ENCODE peak calls at places on chromosome 10, in nine cellular contexts. V is IMR-90, A is Peyer's patch, L is A549, Z is HCT116, U is vagina, W is testis, Y is suprapubic skin, N is upper lobe of left lung. J is an unnamed sample.

GRCh38 chr10:99387071-99387470 is 43.4 kb downstream of the GOT1 start:
- DNase-seq in V (no peak), A (no peak), L (no peak), Z (no peak), U (no peak), W (no peak), Y (no peak), N (no peak), J (no peak)

GRCh38 chr10:84264611-84265141 is 19.8 kb downstream of the RGR start:
- DNase-seq in V (peak; percentile 66), A (peak; percentile 86), L (peak; percentile 69), Z (peak; percentile 48), U (peak; percentile 93), W (peak; percentile 85), Y (no peak), N (no peak), J (peak; percentile 51)

GRCh38 chr10:52703898-52704297 is 68.7 kb downstream of the MBL2 start:
- DNase-seq in V (no peak), A (no peak), L (no peak), Z (no peak), U (no peak), W (no peak), Y (no peak), N (no peak), J (no peak)

GRCh38 chr10:70693619-70694286 is 21.4 kb downstream of the ADAMTS14 start:
- DNase-seq in V (peak; percentile 58), A (no peak), L (no peak), Z (no peak), U (no peak), W (peak; percentile 22), Y (no peak), N (no peak), J (no peak)

GRCh38 chr10:32954545-32955298 is 3.3 kb downstream of the ITGB1 start:
- DNase-seq in V (no peak), A (no peak), L (no peak), Z (no peak), U (no peak), W (no peak), Y (no peak), N (no peak), J (no peak)

GRCh38 chr10:14884082-14884481 is 5.4 kb downstream of the SUV39H2 start:
- DNase-seq in V (no peak), A (no peak), L (no peak), Z (no peak), U (no peak), W (no peak), Y (no peak), N (no peak), J (no peak)

GRCh38 chr10:100759331-100759730 is 13.9 kb downstream of the PAX2 start:
- DNase-seq in V (no peak), A (no peak), L (no peak), Z (no peak), U (no peak), W (no peak), Y (no peak), N (no peak), J (no peak)

GRCh38 chr10:114683593-114683992 is 25.5 kb upstream of the ABLIM1 start:
- DNase-seq in V (no peak), A (no peak), L (no peak), Z (no peak), U (no peak), W (no peak), Y (no peak), N (peak; percentile 25), J (no peak)

GRCh38 chr10:131453772-131454634 is 142.5 kb upstream of the TCERG1L start:
- DNase-seq in V (no peak), A (peak; percentile 58), L (no peak), Z (peak; percentile 21), U (no peak), W (peak; percentile 93), Y (peak; percentile 89), N (no peak), J (peak; percentile 50)

GRCh38 chr10:63719174-63719856 is 198.1 kb downstream of the REEP3 start:
- DNase-seq in V (no peak), A (no peak), L (no peak), Z (no peak), U (no peak), W (no peak), Y (no peak), N (no peak), J (no peak)

GRCh38 chr10:62052276-62052675 is 150.8 kb downstream of the ARID5B start:
- DNase-seq in V (no peak), A (no peak), L (no peak), Z (no peak), U (no peak), W (no peak), Y (no peak), N (no peak), J (no peak)

GRCh38 chr10:62049815-62050626 is 148.5 kb downstream of the ARID5B start:
- DNase-seq in V (no peak), A (no peak), L (no peak), Z (no peak), U (no peak), W (no peak), Y (no peak), N (no peak), J (no peak)

GRCh38 chr10:62050627-62050924 is 149.1 kb downstream of the ARID5B start:
- DNase-seq in V (no peak), A (no peak), L (no peak), Z (no peak), U (no peak), W (no peak), Y (no peak), N (no peak), J (no peak)

GRCh38 chr10:62048919-62049636 is 147.6 kb downstream of the ARID5B start:
- DNase-seq in V (peak; percentile 99), A (peak; percentile 90), L (peak; percentile 59), Z (no peak), U (no peak), W (peak; percentile 96), Y (peak; percentile 94), N (no peak), J (peak; percentile 85)

GRCh38 chr10:62050941-62051433 is 149.5 kb downstream of the ARID5B start:
- DNase-seq in V (peak; percentile 96), A (peak; percentile 79), L (peak; percentile 66), Z (peak; percentile 32), U (no peak), W (peak; percentile 81), Y (peak; percentile 83), N (no peak), J (no peak)
- H3K4me1 ChIP-seq in V (peaks cover 22% of the 10 kb centered on the region), A (peaks cover 30% of the 10 kb centered on the region), L (peaks cover 55% of the 10 kb centered on the region), Z (no peaks in the 10 kb centered on the region), U (peaks cover 78% of the 10 kb centered on the region), W (peaks cover 56% of the 10 kb centered on the region), Y (peaks cover 77% of the 10 kb centered on the region), N (peaks cover 42% of the 10 kb centered on the region), J (peaks cover 18% of the 10 kb centered on the region)

GRCh38 chr10:48983648-48984359 is 44.2 kb upstream of the LRRC18 start:
- DNase-seq in V (no peak), A (no peak), L (no peak), Z (no peak), U (no peak), W (no peak), Y (no peak), N (no peak), J (no peak)

GRCh38 chr10:48982584-48982983 is 42.9 kb upstream of the LRRC18 start:
- DNase-seq in V (no peak), A (no peak), L (no peak), Z (no peak), U (no peak), W (no peak), Y (no peak), N (no peak), J (no peak)

GRCh38 chr10:48981310-48981907 is 41.8 kb upstream of the LRRC18 start:
- DNase-seq in V (peak; percentile 41), A (peak; percentile 73), L (peak; percentile 67), Z (peak; percentile 42), U (no peak), W (peak; percentile 69), Y (no peak), N (no peak), J (peak; percentile 70)

GRCh38 chr10:48990226-48990625 is 50.6 kb upstream of the LRRC18 start:
- DNase-seq in V (no peak), A (no peak), L (no peak), Z (no peak), U (no peak), W (no peak), Y (no peak), N (no peak), J (no peak)

DNA sequence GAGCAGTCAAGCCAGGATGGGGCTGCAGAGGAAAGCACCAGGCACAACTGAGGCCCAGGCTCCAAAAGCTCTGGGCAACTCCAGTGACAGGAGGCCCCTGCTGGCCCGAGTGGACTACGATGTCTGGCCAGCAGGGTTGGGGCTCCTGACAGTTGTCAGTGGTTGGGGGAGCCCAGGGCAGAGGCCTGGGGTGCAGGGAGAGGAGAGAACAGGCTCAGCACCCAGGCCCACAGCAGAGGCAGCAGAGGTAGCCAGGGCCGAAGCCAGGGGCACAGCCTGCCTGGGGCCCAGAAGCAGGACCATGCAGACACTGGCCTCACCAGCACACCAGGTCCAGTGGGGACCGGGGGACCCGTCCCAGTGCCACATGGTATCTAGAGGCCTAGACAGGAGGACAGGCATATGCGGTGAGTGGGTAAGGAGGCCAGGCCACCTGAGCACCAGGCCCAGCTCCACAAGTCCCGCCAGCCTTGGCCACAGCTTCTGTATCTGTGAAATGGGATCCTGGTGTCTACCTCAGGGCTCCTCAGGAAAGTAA is 46.0 kb upstream of the LRRC18 start:
- DNase-seq in V (no peak), A (no peak), L (no peak), Z (no peak), U (no peak), W (no peak), Y (no peak), N (peak; percentile 67), J (no peak)
- TF ChIP-seq POLR2A in V (no peak), A (no peak), L (no peak), Z (no peak), U (no peak), W (no peak), Y (no peak), N (no peak), J (no peak)

GRCh38 chr10:68901106-68901927 is at the start of gene DDX50:
- DNase-seq in V (peak; percentile 99), A (peak; percentile 99), L (peak; percentile 89), Z (peak; percentile 96), U (peak; percentile 97), W (peak; percentile 99), Y (peak; percentile 99), N (peak; percentile 97), J (peak; percentile 96)
- TF ChIP-seq CTCF in V (peak; percentile 20), A (no peak), L (no peak), Z (no peak), U (no peak), W (peak; percentile 47), Y (peak; percentile 4), N (peak; percentile 72), J (peak; percentile 27)

GRCh38 chr10:59611048-59611447 is 98.6 kb downstream of the SLC16A9 start:
- DNase-seq in V (no peak), A (no peak), L (no peak), Z (no peak), U (no peak), W (no peak), Y (no peak), N (no peak), J (no peak)

GRCh38 chr10:59606551-59606961 is 103.1 kb downstream of the SLC16A9 start:
- DNase-seq in V (peak; percentile 3), A (no peak), L (no peak), Z (no peak), U (no peak), W (no peak), Y (no peak), N (no peak), J (no peak)

GRCh38 chr10:59601985-59602384 is 107.7 kb downstream of the SLC16A9 start:
- DNase-seq in V (no peak), A (no peak), L (no peak), Z (no peak), U (no peak), W (no peak), Y (no peak), N (no peak), J (no peak)

GRCh38 chr10:59607971-59608370 is 101.7 kb downstream of the SLC16A9 start:
- DNase-seq in V (no peak), A (no peak), L (no peak), Z (no peak), U (no peak), W (no peak), Y (no peak), N (no peak), J (no peak)
- H3K4me1 ChIP-seq in V (no peaks in the 10 kb centered on the region), A (no peaks in the 10 kb centered on the region), L (no peaks in the 10 kb centered on the region), Z (no peaks in the 10 kb centered on the region), U (no peaks in the 10 kb centered on the region), W (no peaks in the 10 kb centered on the region), Y (no peaks in the 10 kb centered on the region), N (no peaks in the 10 kb centered on the region), J (no peaks in the 10 kb centered on the region)

J was measured in right lobe of liver.